ENCODE peak calls at places on chromosomes 4 and X, in six cellular contexts. K is left cardiac atrium, B is right lobe of liver, Z is iPS-NIHi11, A is suprapubic skin, X is AG09309. P is an unnamed sample.

GRCh38 chrX:147405764-147406163 is 506.0 kb upstream of the FMR1 start:
- DNase-seq in K (no peak), B (peak), Z (no peak), A (no peak), X (no peak), P (no peak)

GRCh38 chr4:63637270-63637669 is 772.0 kb downstream of the TECRL start:
- DNase-seq in K (no peak), B (no peak), Z (no peak), A (no peak), X (no peak), P (no peak)

GRCh38 chr4:128844931-128845330 is 35.4 kb downstream of the JADE1 start:
- DNase-seq in K (peak), B (no peak), Z (no peak), A (no peak), X (no peak), P (peak)

GRCh38 chr4:7398104-7398423 is 36.7 kb downstream of the PSAPL1 start:
- DNase-seq in K (no peak), B (no peak), Z (no peak), A (peak), X (no peak), P (peak)

GRCh38 chr4:7041851-7042696 is 1.1 kb upstream of the TADA2B start:
- DNase-seq in K (peak), B (peak), Z (peak), A (peak), X (no peak), P (peak)

GRCh38 chrX:69466546-69466945 is 37.6 kb upstream of the NALF2 start:
- DNase-seq in K (no peak), B (no peak), Z (no peak), A (no peak), X (no peak), P (no peak)

GRCh38 chr4:89434364-89434988 is 126.9 kb upstream of the GPRIN3 start:
- DNase-seq in K (no peak), B (no peak), Z (peak), A (no peak), X (peak), P (no peak)

GRCh38 chr4:66606908-66607307 is 936.6 kb upstream of the EPHA5 start:
- DNase-seq in K (no peak), B (no peak), Z (peak), A (no peak), X (no peak), P (no peak)

GRCh38 chrX:13094780-13095425 is 50.5 kb upstream of the FAM9C start:
- DNase-seq in K (no peak), B (no peak), Z (no peak), A (no peak), X (no peak), P (no peak)

GRCh38 chr4:81096566-81096965 is 66.1 kb downstream of the BMP3 start:
- DNase-seq in K (no peak), B (no peak), Z (no peak), A (no peak), X (no peak), P (no peak)